ENCODE peak calls at places on chromosomes 7 and 10, in six cellular contexts. One of them, this sample, is unnamed.

GRCh38 chr7:5477723-5478531 is 54.3 kb upstream of the TNRC18 start:
- DNase-seq in neural crest cell: peak; percentile 23
- DNase-seq in tibial artery: no peak
- DNase-seq in HCT116: no peak
- DNase-seq in RWPE1: no peak
- DNase-seq in body of pancreas: peak; percentile 41
- DNase-seq in this sample: peak; percentile 81

GRCh38 chr10:3848005-3848767 is 63.2 kb upstream of the KLF6 start:
- DNase-seq in neural crest cell: no peak
- DNase-seq in body of pancreas: no peak
- DNase-seq in RWPE1: no peak
- DNase-seq in tibial artery: no peak
- DNase-seq in HCT116: no peak
- DNase-seq in this sample: no peak

GRCh38 chr7:74343281-74344127 is 54.3 kb downstream of the CLIP2 start:
- DNase-seq in body of pancreas: peak; percentile 9
- DNase-seq in RWPE1: peak; percentile 88
- DNase-seq in HCT116: peak; percentile 38
- DNase-seq in neural crest cell: no peak
- DNase-seq in tibial artery: no peak
- DNase-seq in this sample: no peak

GRCh38 chr10:49092477-49092876 is 22.8 kb downstream of the VSTM4 start:
- DNase-seq in neural crest cell: no peak
- DNase-seq in RWPE1: no peak
- DNase-seq in tibial artery: no peak
- DNase-seq in body of pancreas: no peak
- DNase-seq in HCT116: no peak
- DNase-seq in this sample: no peak

GRCh38 chr7:141752634-141753033 is 11.3 kb upstream of the TAS2R3 start:
- DNase-seq in RWPE1: no peak
- DNase-seq in tibial artery: no peak
- DNase-seq in HCT116: no peak
- DNase-seq in neural crest cell: no peak
- DNase-seq in body of pancreas: no peak
- DNase-seq in this sample: no peak

GRCh38 chr7:137017221-137017620 is 148.8 kb downstream of the CHRM2 start:
- DNase-seq in RWPE1: no peak
- DNase-seq in HCT116: no peak
- DNase-seq in neural crest cell: no peak
- DNase-seq in tibial artery: no peak
- DNase-seq in body of pancreas: no peak
- DNase-seq in this sample: no peak

GRCh38 chr10:4652111-4653010 is 173.6 kb upstream of the AKR1E2 start:
- DNase-seq in neural crest cell: no peak
- DNase-seq in RWPE1: no peak
- DNase-seq in tibial artery: no peak
- DNase-seq in HCT116: no peak
- DNase-seq in body of pancreas: no peak
- DNase-seq in this sample: no peak

GRCh38 chr7:98934267-98934666 is 55.9 kb downstream of the TRRAP start:
- DNase-seq in RWPE1: no peak
- DNase-seq in tibial artery: no peak
- DNase-seq in HCT116: no peak
- DNase-seq in neural crest cell: no peak
- DNase-seq in body of pancreas: no peak
- DNase-seq in this sample: no peak

GRCh38 chr10:115514895-115515294 is 421.7 kb downstream of the ATRNL1 start:
- DNase-seq in neural crest cell: no peak
- DNase-seq in RWPE1: no peak
- DNase-seq in body of pancreas: no peak
- DNase-seq in HCT116: no peak
- DNase-seq in tibial artery: no peak
- DNase-seq in this sample: no peak

GRCh38 chr10:10362780-10363179 is 654.9 kb upstream of the CELF2 start:
- DNase-seq in neural crest cell: no peak
- DNase-seq in HCT116: no peak
- DNase-seq in tibial artery: no peak
- DNase-seq in body of pancreas: no peak
- DNase-seq in RWPE1: no peak
- DNase-seq in this sample: no peak

GRCh38 chr10:126124923-126125322 is 228.6 kb downstream of the FANK1 start:
- DNase-seq in RWPE1: no peak
- DNase-seq in tibial artery: no peak
- DNase-seq in HCT116: no peak
- DNase-seq in neural crest cell: no peak
- DNase-seq in body of pancreas: no peak
- DNase-seq in this sample: no peak

GRCh38 chr7:112858838-112859237 is 68.6 kb upstream of the TMEM168 start:
- DNase-seq in neural crest cell: no peak
- DNase-seq in RWPE1: no peak
- DNase-seq in body of pancreas: no peak
- DNase-seq in HCT116: no peak
- DNase-seq in tibial artery: no peak
- DNase-seq in this sample: no peak

DNA sequence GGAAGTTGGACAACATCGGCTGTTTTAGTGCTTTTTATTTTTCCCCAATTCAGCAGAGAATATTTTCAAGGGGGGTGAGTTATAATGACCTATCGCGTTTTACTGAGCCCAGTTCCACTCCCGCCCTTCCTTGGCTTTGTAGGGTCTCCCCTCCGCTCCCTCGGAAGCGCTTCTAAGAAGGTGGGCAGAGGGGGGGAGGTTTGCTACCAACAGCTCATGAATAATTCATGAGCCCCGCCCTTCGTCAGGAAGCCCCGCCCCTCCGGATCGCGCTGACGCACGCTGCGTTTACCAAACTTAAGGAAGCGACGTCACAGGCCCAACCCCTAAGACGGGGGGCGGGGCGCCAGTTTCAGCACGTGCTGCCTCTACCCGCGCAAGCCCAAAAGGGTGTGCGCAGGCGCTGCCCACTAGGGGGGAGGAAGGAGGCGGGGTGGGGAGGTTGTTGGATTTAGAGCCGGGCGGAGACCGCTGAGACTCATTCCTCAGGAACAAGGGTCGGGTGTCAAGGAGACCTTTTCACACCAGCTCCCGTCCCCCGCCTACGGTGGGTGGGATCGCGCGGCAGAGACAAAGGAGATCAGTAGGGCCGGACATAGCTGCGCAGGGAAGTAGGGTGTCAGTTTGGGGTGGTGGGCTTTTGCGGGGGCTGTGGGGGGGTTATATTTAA is 529 bp upstream of the MEPCE start:
- DNase-seq in body of pancreas: peak; percentile 100
- DNase-seq in tibial artery: peak; percentile 100
- DNase-seq in HCT116: peak; percentile 99
- DNase-seq in neural crest cell: peak; percentile 100
- DNase-seq in RWPE1: peak; percentile 99
- DNase-seq in this sample: peak; percentile 100
- TF ChIP-seq CTCF in body of pancreas: peak; percentile 43
- TF ChIP-seq CTCF in tibial artery: peak; percentile 59
- TF ChIP-seq CTCF in HCT116: no peak
- TF ChIP-seq CTCF in neural crest cell: no peak
- TF ChIP-seq CTCF in RWPE1: no peak
- TF ChIP-seq CTCF in this sample: peak; percentile 63

DNA sequence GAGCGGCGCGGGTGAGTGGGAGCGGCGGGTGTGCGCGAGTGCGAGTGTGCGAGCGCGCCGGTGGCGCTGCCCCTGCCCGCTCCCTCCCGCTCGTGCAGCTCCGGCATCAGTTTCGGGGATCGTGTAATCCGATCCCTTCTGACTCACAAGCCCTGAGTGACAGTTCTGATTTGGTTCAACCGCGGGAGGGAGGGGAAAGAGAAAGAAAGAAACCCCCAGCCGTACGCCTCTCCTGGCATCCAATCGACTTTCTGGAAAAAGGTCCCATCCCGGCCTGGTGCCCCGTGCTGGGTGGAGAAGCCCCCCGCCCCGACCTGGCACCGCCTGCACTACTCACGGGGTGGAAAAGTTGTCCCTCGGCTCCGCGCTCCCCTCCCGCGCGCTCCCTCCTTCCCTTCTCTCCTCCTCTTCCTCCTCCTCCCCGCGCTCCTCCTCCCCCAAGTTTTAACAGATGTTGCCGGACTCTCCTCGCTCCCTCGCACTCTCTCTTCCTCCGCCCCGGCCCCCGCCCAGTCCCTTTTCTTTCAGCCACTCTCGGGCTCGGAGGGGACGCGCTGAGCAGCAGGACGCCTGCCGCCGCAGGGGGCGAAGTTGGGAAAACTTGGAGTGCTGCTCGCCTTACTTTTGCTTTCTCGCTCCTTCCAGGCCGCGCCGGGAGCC is at the start of gene GLI3:
- DNase-seq in HCT116: no peak
- DNase-seq in neural crest cell: peak; percentile 78
- DNase-seq in RWPE1: peak; percentile 97
- DNase-seq in tibial artery: peak; percentile 92
- DNase-seq in body of pancreas: peak; percentile 71
- DNase-seq in this sample: peak; percentile 48
- TF ChIP-seq CTCF in HCT116: no peak
- TF ChIP-seq CTCF in neural crest cell: peak; percentile 39
- TF ChIP-seq CTCF in RWPE1: peak; percentile 35
- TF ChIP-seq CTCF in tibial artery: peak; percentile 27
- TF ChIP-seq CTCF in body of pancreas: peak; percentile 21
- TF ChIP-seq CTCF in this sample: no peak

GRCh38 chr10:21808525-21808924 is 195.0 kb downstream of the DNAJC1 start:
- DNase-seq in tibial artery: no peak
- DNase-seq in RWPE1: no peak
- DNase-seq in body of pancreas: no peak
- DNase-seq in HCT116: no peak
- DNase-seq in neural crest cell: no peak
- DNase-seq in this sample: no peak

GRCh38 chr10:21811245-21811585 is 192.3 kb downstream of the DNAJC1 start:
- DNase-seq in neural crest cell: no peak
- DNase-seq in tibial artery: no peak
- DNase-seq in RWPE1: peak; percentile 36
- DNase-seq in HCT116: no peak
- DNase-seq in body of pancreas: no peak
- DNase-seq in this sample: no peak

GRCh38 chr10:21813944-21814343 is 189.6 kb downstream of the DNAJC1 start:
- DNase-seq in neural crest cell: no peak
- DNase-seq in body of pancreas: no peak
- DNase-seq in HCT116: no peak
- DNase-seq in RWPE1: no peak
- DNase-seq in tibial artery: no peak
- DNase-seq in this sample: no peak

GRCh38 chr10:21807162-21807561 is 196.4 kb downstream of the DNAJC1 start:
- DNase-seq in body of pancreas: no peak
- DNase-seq in HCT116: no peak
- DNase-seq in RWPE1: no peak
- DNase-seq in tibial artery: no peak
- DNase-seq in neural crest cell: peak; percentile 36
- DNase-seq in this sample: peak; percentile 25

GRCh38 chr10:21810582-21811244 is 192.8 kb downstream of the DNAJC1 start:
- DNase-seq in HCT116: no peak
- DNase-seq in RWPE1: peak; percentile 42
- DNase-seq in neural crest cell: no peak
- DNase-seq in body of pancreas: no peak
- DNase-seq in tibial artery: no peak
- DNase-seq in this sample: no peak
- TF ChIP-seq CTCF in HCT116: no peak
- TF ChIP-seq CTCF in RWPE1: no peak
- TF ChIP-seq CTCF in neural crest cell: no peak
- TF ChIP-seq CTCF in body of pancreas: no peak
- TF ChIP-seq CTCF in tibial artery: no peak
- TF ChIP-seq CTCF in this sample: no peak

DNA sequence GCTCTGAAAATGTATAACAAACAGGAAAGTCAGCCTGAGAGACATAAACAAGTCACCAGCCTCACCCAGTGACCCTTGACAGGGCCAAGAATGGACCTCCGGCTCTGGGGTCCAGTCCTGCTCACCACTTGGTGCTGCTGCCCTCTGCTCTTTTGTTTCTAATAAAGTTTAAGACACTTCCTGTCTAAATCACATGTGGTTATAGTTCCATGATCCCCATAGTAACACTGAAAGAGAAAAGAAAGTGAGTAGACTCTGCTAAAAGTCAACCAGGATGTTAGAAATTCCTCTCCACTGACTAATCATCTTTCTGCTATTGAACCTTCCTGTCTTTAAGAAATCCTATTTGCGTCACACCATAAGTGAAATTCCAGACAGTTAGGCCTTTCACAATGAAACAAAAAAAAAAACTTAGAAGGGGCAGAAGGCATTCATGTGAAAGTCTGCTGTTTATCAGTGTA is 179.2 kb upstream of the BET1 start:
- DNase-seq in tibial artery: no peak
- DNase-seq in HCT116: peak; percentile 82
- DNase-seq in RWPE1: peak; percentile 90
- DNase-seq in neural crest cell: no peak
- DNase-seq in body of pancreas: no peak
- DNase-seq in this sample: no peak
- TF ChIP-seq CTCF in tibial artery: no peak
- TF ChIP-seq CTCF in HCT116: no peak
- TF ChIP-seq CTCF in RWPE1: no peak
- TF ChIP-seq CTCF in neural crest cell: no peak
- TF ChIP-seq CTCF in body of pancreas: no peak
- TF ChIP-seq CTCF in this sample: no peak

GRCh38 chr10:23694921-23695824 is 256.3 kb downstream of the OTUD1 start:
- DNase-seq in RWPE1: no peak
- DNase-seq in tibial artery: no peak
- DNase-seq in neural crest cell: no peak
- DNase-seq in body of pancreas: no peak
- DNase-seq in HCT116: no peak
- DNase-seq in this sample: peak; percentile 60

GRCh38 chr10:23693895-23694294 is 255.0 kb downstream of the OTUD1 start:
- DNase-seq in HCT116: no peak
- DNase-seq in body of pancreas: no peak
- DNase-seq in RWPE1: no peak
- DNase-seq in neural crest cell: no peak
- DNase-seq in tibial artery: no peak
- DNase-seq in this sample: peak; percentile 36

GRCh38 chr10:23695825-23696420 is 257.0 kb downstream of the OTUD1 start:
- DNase-seq in RWPE1: no peak
- DNase-seq in neural crest cell: no peak
- DNase-seq in HCT116: no peak
- DNase-seq in body of pancreas: no peak
- DNase-seq in tibial artery: no peak
- DNase-seq in this sample: no peak

GRCh38 chr10:23694446-23694920 is 255.6 kb downstream of the OTUD1 start:
- DNase-seq in RWPE1: no peak
- DNase-seq in tibial artery: no peak
- DNase-seq in body of pancreas: no peak
- DNase-seq in neural crest cell: no peak
- DNase-seq in HCT116: no peak
- DNase-seq in this sample: peak; percentile 51

DNA sequence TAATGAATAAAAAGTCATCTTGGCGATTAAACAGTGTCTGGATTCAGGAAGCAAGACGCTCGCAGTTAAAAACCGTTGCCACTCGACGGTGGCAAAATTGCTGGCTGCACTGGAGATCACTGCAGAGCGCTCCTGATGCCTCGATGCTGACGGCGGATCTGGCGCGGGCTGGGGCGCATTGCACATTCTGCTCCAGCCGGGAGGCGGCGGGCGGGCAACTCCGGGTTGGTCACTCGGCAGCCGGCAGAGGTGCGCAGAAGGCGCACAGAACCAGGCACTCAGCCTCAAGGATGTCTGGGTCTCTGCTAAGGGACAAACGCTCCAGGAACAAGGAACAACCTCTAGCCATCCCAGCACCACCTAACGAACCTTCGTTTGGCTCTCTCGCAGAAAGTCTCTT is 254.5 kb downstream of the OTUD1 start:
- DNase-seq in body of pancreas: no peak
- DNase-seq in RWPE1: no peak
- DNase-seq in tibial artery: no peak
- DNase-seq in neural crest cell: peak; percentile 35
- DNase-seq in HCT116: no peak
- DNase-seq in this sample: peak; percentile 78
- TF ChIP-seq CTCF in body of pancreas: no peak
- TF ChIP-seq CTCF in RWPE1: no peak
- TF ChIP-seq CTCF in tibial artery: no peak
- TF ChIP-seq CTCF in neural crest cell: peak; percentile 38
- TF ChIP-seq CTCF in HCT116: no peak
- TF ChIP-seq CTCF in this sample: peak; percentile 47

This sample was measured in glutamatergic neuron.